ENCODE peak calls at places on chromosomes 6 and 20, in five cellular contexts. One of them, this sample, is unnamed.

GRCh38 chr6:43629505-43630300 is 639 bp upstream of the GTPBP2 start:
- DNase-seq in NCI-H748 treated with DMSO at 0.1 percent for 48 hours: peak; percentile 94
- DNase-seq in stimulated activated CD4-positive, alpha-beta T cell treated with anti-CD3 and anti-CD28 coated beads, Interleukin-12 subunit alpha, Interleukin-12 subunit beta, amount 100 ng/mL, for 48 hours: peak; percentile 86
- DNase-seq in NCI-H1694 treated with DMSO at 0.1 percent for 48 hours: peak; percentile 94
- DNase-seq in fibroblast of mammary gland: peak; percentile 98
- DNase-seq in this sample: peak; percentile 87

GRCh38 chr6:149471801-149472200 is 13.0 kb downstream of the ZC3H12D start:
- DNase-seq in NCI-H1694 treated with DMSO at 0.1 percent for 48 hours: no peak
- DNase-seq in stimulated activated CD4-positive, alpha-beta T cell treated with anti-CD3 and anti-CD28 coated beads, Interleukin-12 subunit alpha, Interleukin-12 subunit beta, amount 100 ng/mL, for 48 hours: no peak
- DNase-seq in NCI-H748 treated with DMSO at 0.1 percent for 48 hours: no peak
- DNase-seq in fibroblast of mammary gland: no peak
- DNase-seq in this sample: no peak

GRCh38 chr6:33730611-33731010 is 16.1 kb downstream of the IP6K3 start:
- DNase-seq in stimulated activated CD4-positive, alpha-beta T cell treated with anti-CD3 and anti-CD28 coated beads, Interleukin-12 subunit alpha, Interleukin-12 subunit beta, amount 100 ng/mL, for 48 hours: no peak
- DNase-seq in NCI-H1694 treated with DMSO at 0.1 percent for 48 hours: no peak
- DNase-seq in fibroblast of mammary gland: no peak
- DNase-seq in NCI-H748 treated with DMSO at 0.1 percent for 48 hours: no peak
- DNase-seq in this sample: no peak

GRCh38 chr6:132669690-132670291 is 10.8 kb upstream of the TAAR1 start:
- DNase-seq in fibroblast of mammary gland: peak; percentile 54
- DNase-seq in NCI-H1694 treated with DMSO at 0.1 percent for 48 hours: no peak
- DNase-seq in stimulated activated CD4-positive, alpha-beta T cell treated with anti-CD3 and anti-CD28 coated beads, Interleukin-12 subunit alpha, Interleukin-12 subunit beta, amount 100 ng/mL, for 48 hours: no peak
- DNase-seq in NCI-H748 treated with DMSO at 0.1 percent for 48 hours: peak; percentile 22
- DNase-seq in this sample: no peak

GRCh38 chr20:53354314-53354713 is 239.3 kb downstream of the ZNF217 start:
- DNase-seq in NCI-H748 treated with DMSO at 0.1 percent for 48 hours: no peak
- DNase-seq in stimulated activated CD4-positive, alpha-beta T cell treated with anti-CD3 and anti-CD28 coated beads, Interleukin-12 subunit alpha, Interleukin-12 subunit beta, amount 100 ng/mL, for 48 hours: no peak
- DNase-seq in fibroblast of mammary gland: no peak
- DNase-seq in NCI-H1694 treated with DMSO at 0.1 percent for 48 hours: no peak
- DNase-seq in this sample: no peak

GRCh38 chr20:58231678-58232077 is 3.2 kb upstream of the ANKRD60 start:
- DNase-seq in NCI-H748 treated with DMSO at 0.1 percent for 48 hours: peak; percentile 12
- DNase-seq in NCI-H1694 treated with DMSO at 0.1 percent for 48 hours: no peak
- DNase-seq in fibroblast of mammary gland: no peak
- DNase-seq in stimulated activated CD4-positive, alpha-beta T cell treated with anti-CD3 and anti-CD28 coated beads, Interleukin-12 subunit alpha, Interleukin-12 subunit beta, amount 100 ng/mL, for 48 hours: no peak
- DNase-seq in this sample: no peak

GRCh38 chr6:170063851-170064617 is 226.8 kb downstream of the DLL1 start:
- DNase-seq in stimulated activated CD4-positive, alpha-beta T cell treated with anti-CD3 and anti-CD28 coated beads, Interleukin-12 subunit alpha, Interleukin-12 subunit beta, amount 100 ng/mL, for 48 hours: no peak
- DNase-seq in fibroblast of mammary gland: no peak
- DNase-seq in NCI-H748 treated with DMSO at 0.1 percent for 48 hours: no peak
- DNase-seq in NCI-H1694 treated with DMSO at 0.1 percent for 48 hours: no peak
- DNase-seq in this sample: no peak

GRCh38 chr6:47729019-47729418 is 30.6 kb downstream of the ADGRF4 start:
- DNase-seq in NCI-H748 treated with DMSO at 0.1 percent for 48 hours: no peak
- DNase-seq in fibroblast of mammary gland: peak; percentile 31
- DNase-seq in stimulated activated CD4-positive, alpha-beta T cell treated with anti-CD3 and anti-CD28 coated beads, Interleukin-12 subunit alpha, Interleukin-12 subunit beta, amount 100 ng/mL, for 48 hours: no peak
- DNase-seq in NCI-H1694 treated with DMSO at 0.1 percent for 48 hours: no peak
- DNase-seq in this sample: no peak

GRCh38 chr20:38935967-38936407 is 9.8 kb downstream of the FAM83D start:
- DNase-seq in NCI-H748 treated with DMSO at 0.1 percent for 48 hours: no peak
- DNase-seq in NCI-H1694 treated with DMSO at 0.1 percent for 48 hours: no peak
- DNase-seq in stimulated activated CD4-positive, alpha-beta T cell treated with anti-CD3 and anti-CD28 coated beads, Interleukin-12 subunit alpha, Interleukin-12 subunit beta, amount 100 ng/mL, for 48 hours: no peak
- DNase-seq in fibroblast of mammary gland: no peak
- DNase-seq in this sample: no peak

GRCh38 chr6:41199427-41200246 is 1.3 kb downstream of the TREML2 start:
- DNase-seq in NCI-H748 treated with DMSO at 0.1 percent for 48 hours: no peak
- DNase-seq in NCI-H1694 treated with DMSO at 0.1 percent for 48 hours: no peak
- DNase-seq in stimulated activated CD4-positive, alpha-beta T cell treated with anti-CD3 and anti-CD28 coated beads, Interleukin-12 subunit alpha, Interleukin-12 subunit beta, amount 100 ng/mL, for 48 hours: no peak
- DNase-seq in fibroblast of mammary gland: no peak
- DNase-seq in this sample: no peak

GRCh38 chr20:53330744-53331143 is 262.9 kb downstream of the ZNF217 start:
- DNase-seq in NCI-H1694 treated with DMSO at 0.1 percent for 48 hours: no peak
- DNase-seq in NCI-H748 treated with DMSO at 0.1 percent for 48 hours: no peak
- DNase-seq in stimulated activated CD4-positive, alpha-beta T cell treated with anti-CD3 and anti-CD28 coated beads, Interleukin-12 subunit alpha, Interleukin-12 subunit beta, amount 100 ng/mL, for 48 hours: no peak
- DNase-seq in fibroblast of mammary gland: peak; percentile 16
- DNase-seq in this sample: no peak

GRCh38 chr6:42158011-42158410 is 15.2 kb upstream of the GUCA1A start:
- DNase-seq in fibroblast of mammary gland: peak; percentile 64
- DNase-seq in NCI-H1694 treated with DMSO at 0.1 percent for 48 hours: no peak
- DNase-seq in NCI-H748 treated with DMSO at 0.1 percent for 48 hours: no peak
- DNase-seq in stimulated activated CD4-positive, alpha-beta T cell treated with anti-CD3 and anti-CD28 coated beads, Interleukin-12 subunit alpha, Interleukin-12 subunit beta, amount 100 ng/mL, for 48 hours: no peak
- DNase-seq in this sample: no peak

GRCh38 chr6:41636803-41637178 is 1.5 kb upstream of the MDFI start:
- DNase-seq in fibroblast of mammary gland: no peak
- DNase-seq in NCI-H748 treated with DMSO at 0.1 percent for 48 hours: no peak
- DNase-seq in NCI-H1694 treated with DMSO at 0.1 percent for 48 hours: no peak
- DNase-seq in stimulated activated CD4-positive, alpha-beta T cell treated with anti-CD3 and anti-CD28 coated beads, Interleukin-12 subunit alpha, Interleukin-12 subunit beta, amount 100 ng/mL, for 48 hours: no peak
- DNase-seq in this sample: no peak

GRCh38 chr6:1336246-1336843 is 24.4 kb downstream of the FOXQ1 start:
- DNase-seq in fibroblast of mammary gland: no peak
- DNase-seq in NCI-H1694 treated with DMSO at 0.1 percent for 48 hours: no peak
- DNase-seq in NCI-H748 treated with DMSO at 0.1 percent for 48 hours: no peak
- DNase-seq in stimulated activated CD4-positive, alpha-beta T cell treated with anti-CD3 and anti-CD28 coated beads, Interleukin-12 subunit alpha, Interleukin-12 subunit beta, amount 100 ng/mL, for 48 hours: no peak
- DNase-seq in this sample: no peak